ENCODE peak calls at places on chromosomes 13 and 19, in eight cellular contexts. V, A, I, X, Z, J, C and N are unnamed samples.
A peak's percentile ranks its signal among the peaks of the same experiment; 100 is the strongest.

GRCh38 chr13:21694831-21695230 is 24.0 kb downstream of the FGF9 start:
- DNase-seq in A (no peak), I (peak; percentile 73), J (no peak), V (no peak), C (no peak), X (no peak), Z (no peak), N (no peak)

GRCh38 chr19:40808021-40808325 is 9.0 kb downstream of the EGLN2 start:
- DNase-seq in C (no peak), J (no peak), A (no peak), V (no peak), I (no peak), Z (no peak), X (no peak), N (no peak)

GRCh38 chr13:59671853-59672252 is 491.9 kb downstream of the DIAPH3 start:
- DNase-seq in Z (no peak), A (peak; percentile 22), V (no peak), X (no peak), J (no peak), I (no peak), C (no peak), N (no peak)

GRCh38 chr19:36771275-36772231 is 1.1 kb downstream of the ZNF850 start:
- DNase-seq in C (peak; percentile 52), X (peak; percentile 96), Z (peak; percentile 17), J (peak; percentile 33), V (peak; percentile 83), I (peak; percentile 90), A (peak; percentile 97), N (peak; percentile 1)

GRCh38 chr19:8580710-8581281 is 3.6 kb upstream of the MYO1F start:
- DNase-seq in X (peak; percentile 91), J (peak; percentile 89), C (peak; percentile 64), V (peak; percentile 87), I (peak; percentile 82), Z (peak; percentile 81), A (peak; percentile 76), N (peak; percentile 93)

GRCh38 chr19:13881692-13882418 is 4.9 kb downstream of the NANOS3 start:
- DNase-seq in I (no peak), J (no peak), V (no peak), X (peak; percentile 21), Z (no peak), A (peak; percentile 67), C (peak; percentile 84), N (no peak)

GRCh38 chr13:27403727-27404385 is 20.6 kb upstream of the GTF3A start:
- DNase-seq in Z (no peak), A (no peak), C (no peak), I (no peak), J (no peak), V (no peak), X (no peak), N (no peak)

GRCh38 chr13:81821259-81821658 is 1480.3 kb upstream of the SPRY2 start:
- DNase-seq in I (no peak), C (no peak), X (no peak), Z (no peak), J (no peak), V (no peak), A (no peak), N (no peak)

GRCh38 chr13:20288561-20288960 is 56.4 kb upstream of the GJB6 start:
- DNase-seq in V (no peak), Z (no peak), A (no peak), X (no peak), J (no peak), C (no peak), I (no peak), N (no peak)

GRCh38 chr13:97974773-97975172 is 21.3 kb downstream of the IPO5 start:
- DNase-seq in X (no peak), A (no peak), I (no peak), J (no peak), Z (no peak), V (no peak), C (peak; percentile 23), N (no peak)

GRCh38 chr13:29140277-29140676 is 320.1 kb downstream of the MTUS2 start:
- DNase-seq in Z (no peak), I (peak; percentile 28), V (no peak), X (no peak), A (peak; percentile 36), C (peak; percentile 75), J (no peak), N (no peak)

GRCh38 chr19:56101746-56102535 is 19.2 kb downstream of the ZNF787 start:
- DNase-seq in C (no peak), A (no peak), J (no peak), X (no peak), I (no peak), V (no peak), Z (no peak), N (no peak)

GRCh38 chr19:47111081-47111589 is 2.4 kb downstream of the ZC3H4 start:
- DNase-seq in C (no peak), A (no peak), I (peak; percentile 34), V (no peak), X (no peak), Z (peak; percentile 41), J (no peak), N (no peak)

GRCh38 chr19:38543807-38544568 is 73.8 kb downstream of the MAP4K1 start:
- DNase-seq in J (no peak), Z (no peak), I (peak; percentile 50), X (peak; percentile 72), C (peak; percentile 76), V (peak; percentile 82), A (peak; percentile 84), N (no peak)

GRCh38 chr19:20565321-20566018 is at the start of gene ZNF737:
- DNase-seq in Z (peak; percentile 72), V (peak; percentile 98), X (peak; percentile 99), J (peak; percentile 90), C (peak; percentile 90), I (peak; percentile 97), A (peak; percentile 97), N (peak; percentile 79)
- TF ChIP-seq CTCF in Z (no peak), V (peak; percentile 37), X (peak; percentile 24), J (peak; percentile 18), C (peak; percentile 40), I (peak; percentile 12), A (peak; percentile 48), N (peak; percentile 58)

DNA sequence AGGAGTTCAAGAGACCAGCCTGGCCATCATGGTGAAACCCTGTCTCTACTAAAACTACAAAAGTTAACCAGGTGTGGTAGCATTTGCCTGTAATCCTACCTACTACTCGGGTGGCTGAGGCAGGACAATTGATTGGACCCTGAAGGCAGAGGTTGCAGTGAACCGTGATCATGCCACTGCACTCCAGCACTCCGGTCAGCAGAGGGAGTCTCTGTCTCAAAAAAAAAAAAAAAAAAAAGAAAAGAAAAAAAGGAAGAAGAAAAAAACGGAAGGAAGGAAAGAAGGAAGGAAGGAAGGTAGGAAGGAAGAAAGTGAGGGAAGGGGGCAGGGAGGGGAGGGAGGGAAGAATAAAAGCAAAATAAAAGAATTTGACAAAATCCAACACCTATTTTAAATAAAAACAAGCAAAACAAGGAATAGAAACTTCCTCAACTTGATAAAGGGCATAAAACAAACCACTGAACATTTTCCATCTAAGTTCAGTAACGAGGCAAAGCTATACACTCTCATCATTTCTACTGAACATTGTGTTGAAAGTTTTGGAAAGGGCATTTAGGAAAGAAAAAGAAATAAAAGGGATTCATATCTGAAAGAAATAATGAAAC is 411.6 kb upstream of the SLITRK5 start:
- DNase-seq in I (no peak), J (no peak), C (no peak), V (no peak), X (peak; percentile 77), A (peak; percentile 2), Z (no peak), N (peak; percentile 15)
- TF ChIP-seq CTCF in I (no peak), J (peak; percentile 51), C (peak; percentile 15), V (no peak), X (peak; percentile 57), A (no peak), Z (no peak), N (peak; percentile 58)

GRCh38 chr13:80361883-80362327 is 21.0 kb upstream of the SPRY2 start:
- DNase-seq in V (no peak), I (no peak), Z (no peak), C (no peak), A (no peak), J (no peak), X (peak; percentile 60), N (peak; percentile 19)
- TF ChIP-seq CTCF in V (no peak), I (no peak), Z (no peak), C (no peak), A (no peak), J (no peak), X (peak; percentile 54), N (no peak)

GRCh38 chr13:68261105-68261504 is 1031.0 kb upstream of the PCDH9 start:
- DNase-seq in A (no peak), C (no peak), Z (no peak), X (peak; percentile 69), V (no peak), J (no peak), I (no peak), N (no peak)
- TF ChIP-seq CTCF in A (no peak), C (no peak), Z (no peak), X (peak; percentile 78), V (no peak), J (no peak), I (no peak), N (no peak)

GRCh38 chr13:88005188-88005587 is 334.0 kb downstream of the SLITRK5 start:
- DNase-seq in Z (no peak), J (no peak), C (peak; percentile 7), A (no peak), V (no peak), I (no peak), X (no peak), N (no peak)
- TF ChIP-seq CTCF in Z (no peak), J (no peak), C (peak; percentile 34), A (no peak), V (no peak), I (no peak), X (peak; percentile 15), N (no peak)

GRCh38 chr19:49118565-49119410 is at the start of gene C19orf73:
- DNase-seq in A (peak; percentile 97), V (peak; percentile 97), I (peak; percentile 94), J (peak; percentile 95), X (peak; percentile 96), C (peak; percentile 91), Z (peak; percentile 96), N (peak; percentile 88)
- TF ChIP-seq CTCF in A (no peak), V (no peak), I (no peak), J (peak; percentile 21), X (no peak), C (no peak), Z (no peak), N (no peak)